ENCODE peak calls at places on chromosomes 13 and 19, in ten cellular contexts. One of them, this sample, is unnamed.

GRCh38 chr19:17306285-17306714 is 628 bp downstream of the MRPL34 start:
- DNase-seq in fibroblast of villous mesenchyme: no peak
- DNase-seq in neural progenitor cell: peak
- DNase-seq in HCT116: no peak
- DNase-seq in WTC11: no peak
- DNase-seq in progenitor cell of endocrine pancreas: no peak
- DNase-seq in brain microvascular endothelial cell: no peak
- DNase-seq in PC-3: peak
- DNase-seq in lower leg skin: no peak
- DNase-seq in A549: no peak
- DNase-seq in this sample: no peak

GRCh38 chr13:56400774-56401173 is 739.9 kb upstream of the PRR20A start:
- DNase-seq in fibroblast of villous mesenchyme: no peak
- DNase-seq in neural progenitor cell: no peak
- DNase-seq in HCT116: no peak
- DNase-seq in WTC11: no peak
- DNase-seq in progenitor cell of endocrine pancreas: no peak
- DNase-seq in brain microvascular endothelial cell: no peak
- DNase-seq in PC-3: no peak
- DNase-seq in lower leg skin: no peak
- DNase-seq in A549: no peak
- DNase-seq in this sample: no peak

GRCh38 chr13:97319088-97319487 is 97.0 kb downstream of the MBNL2 start:
- DNase-seq in fibroblast of villous mesenchyme: peak
- DNase-seq in neural progenitor cell: no peak
- DNase-seq in HCT116: no peak
- DNase-seq in WTC11: no peak
- DNase-seq in progenitor cell of endocrine pancreas: no peak
- DNase-seq in brain microvascular endothelial cell: peak
- DNase-seq in PC-3: no peak
- DNase-seq in lower leg skin: no peak
- DNase-seq in A549: no peak
- DNase-seq in this sample: no peak

GRCh38 chr13:40981361-40981760 is 37.8 kb downstream of the ELF1 start:
- DNase-seq in fibroblast of villous mesenchyme: peak
- DNase-seq in neural progenitor cell: no peak
- DNase-seq in HCT116: no peak
- DNase-seq in WTC11: no peak
- DNase-seq in progenitor cell of endocrine pancreas: no peak
- DNase-seq in brain microvascular endothelial cell: no peak
- DNase-seq in PC-3: no peak
- DNase-seq in lower leg skin: no peak
- DNase-seq in A549: no peak
- DNase-seq in this sample: no peak

GRCh38 chr13:92196566-92197256 is 798.3 kb downstream of the GPC5 start:
- DNase-seq in fibroblast of villous mesenchyme: no peak
- DNase-seq in neural progenitor cell: no peak
- DNase-seq in HCT116: no peak
- DNase-seq in WTC11: no peak
- DNase-seq in progenitor cell of endocrine pancreas: no peak
- DNase-seq in brain microvascular endothelial cell: peak
- DNase-seq in PC-3: no peak
- DNase-seq in lower leg skin: no peak
- DNase-seq in A549: no peak
- DNase-seq in this sample: no peak

GRCh38 chr13:66405908-66406802 is 824.0 kb downstream of the PCDH9 start:
- DNase-seq in fibroblast of villous mesenchyme: peak
- DNase-seq in neural progenitor cell: peak
- DNase-seq in HCT116: no peak
- DNase-seq in WTC11: no peak
- DNase-seq in progenitor cell of endocrine pancreas: no peak
- DNase-seq in brain microvascular endothelial cell: peak
- DNase-seq in PC-3: peak
- DNase-seq in lower leg skin: no peak
- DNase-seq in A549: no peak
- DNase-seq in this sample: no peak

GRCh38 chr19:19026299-19026971 is 6.9 kb downstream of the SUGP2 start:
- DNase-seq in fibroblast of villous mesenchyme: peak
- DNase-seq in neural progenitor cell: peak
- DNase-seq in HCT116: no peak
- DNase-seq in WTC11: no peak
- DNase-seq in progenitor cell of endocrine pancreas: no peak
- DNase-seq in brain microvascular endothelial cell: no peak
- DNase-seq in PC-3: no peak
- DNase-seq in lower leg skin: no peak
- DNase-seq in A549: no peak
- DNase-seq in this sample: no peak

GRCh38 chr13:66159526-66159925 is 1070.6 kb downstream of the PCDH9 start:
- DNase-seq in fibroblast of villous mesenchyme: no peak
- DNase-seq in neural progenitor cell: no peak
- DNase-seq in HCT116: no peak
- DNase-seq in WTC11: no peak
- DNase-seq in progenitor cell of endocrine pancreas: no peak
- DNase-seq in brain microvascular endothelial cell: no peak
- DNase-seq in PC-3: no peak
- DNase-seq in lower leg skin: no peak
- DNase-seq in A549: no peak
- DNase-seq in this sample: no peak

GRCh38 chr19:9883764-9884163 is 48.6 kb downstream of the PIN1 start:
- DNase-seq in fibroblast of villous mesenchyme: no peak
- DNase-seq in neural progenitor cell: no peak
- DNase-seq in HCT116: no peak
- DNase-seq in WTC11: no peak
- DNase-seq in progenitor cell of endocrine pancreas: no peak
- DNase-seq in brain microvascular endothelial cell: no peak
- DNase-seq in PC-3: no peak
- DNase-seq in lower leg skin: no peak
- DNase-seq in A549: no peak
- DNase-seq in this sample: no peak

GRCh38 chr19:9881720-9882119 is 46.6 kb downstream of the PIN1 start:
- DNase-seq in fibroblast of villous mesenchyme: no peak
- DNase-seq in neural progenitor cell: no peak
- DNase-seq in HCT116: peak
- DNase-seq in WTC11: no peak
- DNase-seq in progenitor cell of endocrine pancreas: no peak
- DNase-seq in brain microvascular endothelial cell: no peak
- DNase-seq in PC-3: peak
- DNase-seq in lower leg skin: no peak
- DNase-seq in A549: no peak
- DNase-seq in this sample: no peak

GRCh38 chr19:9883231-9883758 is 48.2 kb downstream of the PIN1 start:
- DNase-seq in fibroblast of villous mesenchyme: no peak
- DNase-seq in neural progenitor cell: peak
- DNase-seq in HCT116: peak
- DNase-seq in WTC11: peak
- DNase-seq in progenitor cell of endocrine pancreas: peak
- DNase-seq in brain microvascular endothelial cell: no peak
- DNase-seq in PC-3: peak
- DNase-seq in lower leg skin: no peak
- DNase-seq in A549: no peak
- DNase-seq in this sample: no peak

DNA sequence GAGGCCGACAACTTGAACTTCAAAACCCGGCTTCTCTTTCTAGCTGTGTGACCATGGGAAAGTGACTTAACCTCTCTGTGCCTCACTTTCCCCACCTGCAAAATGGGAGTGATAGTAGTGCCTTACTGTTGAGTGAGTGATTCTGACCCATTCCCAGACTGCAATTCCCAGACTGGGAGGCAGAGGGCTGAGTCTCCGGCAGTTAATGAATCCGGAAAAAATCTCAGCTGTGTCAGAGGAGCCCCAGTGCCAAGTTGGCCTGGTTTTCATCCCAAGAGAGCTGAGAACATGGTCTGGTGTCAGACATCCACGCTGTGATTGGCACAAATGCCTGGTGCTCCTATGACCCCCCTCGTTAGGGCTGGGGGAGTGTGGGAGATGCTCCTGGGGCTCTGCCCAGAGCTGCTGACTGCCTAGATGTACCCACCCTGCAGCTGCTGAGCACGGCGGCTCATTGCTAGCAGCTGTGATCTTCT is 50.0 kb downstream of the PIN1 start:
- DNase-seq in fibroblast of villous mesenchyme: peak
- DNase-seq in neural progenitor cell: no peak
- DNase-seq in HCT116: no peak
- DNase-seq in WTC11: no peak
- DNase-seq in progenitor cell of endocrine pancreas: no peak
- DNase-seq in brain microvascular endothelial cell: peak
- DNase-seq in PC-3: peak
- DNase-seq in lower leg skin: no peak
- DNase-seq in A549: no peak
- DNase-seq in this sample: no peak
- TF ChIP-seq CTCF in fibroblast of villous mesenchyme: peak
- TF ChIP-seq CTCF in neural progenitor cell: peak
- TF ChIP-seq CTCF in HCT116: no peak
- TF ChIP-seq CTCF in WTC11: no peak
- TF ChIP-seq CTCF in progenitor cell of endocrine pancreas: peak
- TF ChIP-seq CTCF in brain microvascular endothelial cell: peak
- TF ChIP-seq CTCF in PC-3: peak
- TF ChIP-seq CTCF in lower leg skin: no peak
- TF ChIP-seq CTCF in A549: no peak
- TF ChIP-seq CTCF in this sample: peak

DNA sequence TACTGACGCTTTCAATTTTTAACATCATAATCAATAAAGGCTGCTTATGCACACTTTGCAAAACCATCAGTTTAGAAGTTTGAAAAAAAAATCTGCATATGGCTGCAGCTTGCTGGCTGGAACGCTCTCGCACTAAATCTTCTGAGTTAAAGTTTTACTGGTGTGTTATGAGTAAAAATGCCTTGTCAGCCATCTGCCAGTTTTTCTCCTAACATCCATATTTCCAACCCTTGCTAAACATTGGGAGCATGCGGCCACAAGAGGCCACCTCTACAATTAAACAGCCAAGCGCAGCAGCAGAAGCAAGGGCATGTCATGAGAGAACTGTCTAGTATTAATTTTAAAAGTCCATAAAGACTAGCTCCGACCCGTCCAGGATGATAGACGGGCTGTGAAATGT is 248.3 kb downstream of the TSHZ3 start:
- DNase-seq in fibroblast of villous mesenchyme: peak
- DNase-seq in neural progenitor cell: no peak
- DNase-seq in HCT116: no peak
- DNase-seq in WTC11: no peak
- DNase-seq in progenitor cell of endocrine pancreas: no peak
- DNase-seq in brain microvascular endothelial cell: no peak
- DNase-seq in PC-3: no peak
- DNase-seq in lower leg skin: no peak
- DNase-seq in A549: no peak
- DNase-seq in this sample: no peak
- TF ChIP-seq CTCF in fibroblast of villous mesenchyme: peak
- TF ChIP-seq CTCF in neural progenitor cell: no peak
- TF ChIP-seq CTCF in HCT116: no peak
- TF ChIP-seq CTCF in WTC11: no peak
- TF ChIP-seq CTCF in progenitor cell of endocrine pancreas: no peak
- TF ChIP-seq CTCF in brain microvascular endothelial cell: no peak
- TF ChIP-seq CTCF in PC-3: no peak
- TF ChIP-seq CTCF in lower leg skin: no peak
- TF ChIP-seq CTCF in A549: no peak
- TF ChIP-seq CTCF in this sample: no peak

GRCh38 chr19:55131421-55131820 is 14.0 kb upstream of the PPP1R12C start:
- DNase-seq in fibroblast of villous mesenchyme: no peak
- DNase-seq in neural progenitor cell: no peak
- DNase-seq in HCT116: no peak
- DNase-seq in WTC11: no peak
- DNase-seq in progenitor cell of endocrine pancreas: no peak
- DNase-seq in brain microvascular endothelial cell: no peak
- DNase-seq in PC-3: no peak
- DNase-seq in lower leg skin: no peak
- DNase-seq in A549: no peak
- DNase-seq in this sample: no peak

GRCh38 chr19:55134732-55135131 is 14.3 kb downstream of the TNNT1 start:
- DNase-seq in fibroblast of villous mesenchyme: no peak
- DNase-seq in neural progenitor cell: no peak
- DNase-seq in HCT116: no peak
- DNase-seq in WTC11: no peak
- DNase-seq in progenitor cell of endocrine pancreas: no peak
- DNase-seq in brain microvascular endothelial cell: no peak
- DNase-seq in PC-3: no peak
- DNase-seq in lower leg skin: no peak
- DNase-seq in A549: no peak
- DNase-seq in this sample: no peak

GRCh38 chr19:55136399-55137102 is 12.5 kb downstream of the TNNT1 start:
- DNase-seq in fibroblast of villous mesenchyme: no peak
- DNase-seq in neural progenitor cell: no peak
- DNase-seq in HCT116: no peak
- DNase-seq in WTC11: no peak
- DNase-seq in progenitor cell of endocrine pancreas: no peak
- DNase-seq in brain microvascular endothelial cell: no peak
- DNase-seq in PC-3: no peak
- DNase-seq in lower leg skin: no peak
- DNase-seq in A549: no peak
- DNase-seq in this sample: no peak

GRCh38 chr19:55133639-55134444 is 15.2 kb downstream of the TNNT1 start:
- DNase-seq in fibroblast of villous mesenchyme: no peak
- DNase-seq in neural progenitor cell: no peak
- DNase-seq in HCT116: no peak
- DNase-seq in WTC11: no peak
- DNase-seq in progenitor cell of endocrine pancreas: no peak
- DNase-seq in brain microvascular endothelial cell: no peak
- DNase-seq in PC-3: no peak
- DNase-seq in lower leg skin: no peak
- DNase-seq in A549: no peak
- DNase-seq in this sample: no peak

DNA sequence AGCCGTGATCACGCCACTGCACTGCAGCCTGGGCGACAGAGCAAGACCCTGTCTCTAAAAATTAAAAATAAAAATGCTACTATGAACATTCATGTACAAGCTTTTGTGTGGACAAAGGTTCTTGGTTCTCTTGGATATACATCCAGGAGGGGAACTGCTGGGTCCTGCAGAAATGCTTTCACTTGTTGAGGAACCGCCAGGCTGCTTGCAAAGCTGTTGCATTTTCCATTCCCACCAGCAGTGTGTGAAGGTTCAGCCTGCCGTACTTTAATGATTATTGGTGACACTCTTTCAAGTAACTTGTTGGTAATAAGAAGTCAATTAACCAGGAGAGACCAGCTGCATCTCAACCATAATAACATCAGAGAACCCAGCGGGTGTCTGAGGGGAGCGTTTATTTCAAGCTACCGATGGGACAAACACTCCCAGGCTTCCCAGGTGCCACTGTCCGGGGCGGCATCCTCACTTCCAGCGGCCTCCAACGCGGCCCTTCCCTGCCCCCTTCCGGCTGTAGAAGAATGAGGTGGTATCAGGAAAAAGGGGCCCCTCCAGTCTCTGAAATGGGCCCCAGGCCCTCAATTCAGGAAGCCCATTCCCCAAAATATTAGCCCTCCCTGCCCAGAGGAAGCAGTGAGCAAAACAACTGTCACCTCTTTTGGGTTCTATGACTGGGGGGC is 15.2 kb upstream of the PPP1R12C start:
- DNase-seq in fibroblast of villous mesenchyme: no peak
- DNase-seq in neural progenitor cell: no peak
- DNase-seq in HCT116: no peak
- DNase-seq in WTC11: no peak
- DNase-seq in progenitor cell of endocrine pancreas: no peak
- DNase-seq in brain microvascular endothelial cell: no peak
- DNase-seq in PC-3: no peak
- DNase-seq in lower leg skin: no peak
- DNase-seq in A549: no peak
- DNase-seq in this sample: no peak
- TF ChIP-seq CTCF in fibroblast of villous mesenchyme: peak
- TF ChIP-seq CTCF in neural progenitor cell: no peak
- TF ChIP-seq CTCF in HCT116: no peak
- TF ChIP-seq CTCF in WTC11: no peak
- TF ChIP-seq CTCF in progenitor cell of endocrine pancreas: no peak
- TF ChIP-seq CTCF in brain microvascular endothelial cell: no peak
- TF ChIP-seq CTCF in PC-3: no peak
- TF ChIP-seq CTCF in lower leg skin: no peak
- TF ChIP-seq CTCF in A549: no peak
- TF ChIP-seq CTCF in this sample: peak

GRCh38 chr13:113820813-113821651 is 42.8 kb downstream of the GAS6 start:
- DNase-seq in fibroblast of villous mesenchyme: peak
- DNase-seq in neural progenitor cell: no peak
- DNase-seq in HCT116: no peak
- DNase-seq in WTC11: no peak
- DNase-seq in progenitor cell of endocrine pancreas: no peak
- DNase-seq in brain microvascular endothelial cell: peak
- DNase-seq in PC-3: peak
- DNase-seq in lower leg skin: peak
- DNase-seq in A549: peak
- DNase-seq in this sample: peak
- TF ChIP-seq CTCF in fibroblast of villous mesenchyme: peak
- TF ChIP-seq CTCF in neural progenitor cell: no peak
- TF ChIP-seq CTCF in HCT116: no peak
- TF ChIP-seq CTCF in WTC11: no peak
- TF ChIP-seq CTCF in progenitor cell of endocrine pancreas: no peak
- TF ChIP-seq CTCF in brain microvascular endothelial cell: peak
- TF ChIP-seq CTCF in PC-3: peak
- TF ChIP-seq CTCF in lower leg skin: no peak
- TF ChIP-seq CTCF in A549: no peak
- TF ChIP-seq CTCF in this sample: peak

This sample was measured in HFF-Myc.